ENCODE peak calls at places on chromosomes 16 and 17, in nine cellular contexts. G is transverse colon, I is fibroblast of mammary gland, T is HFF-Myc, V is kidney epithelial cell, W is lower leg skin, B is PC-9, M is choroid plexus epithelial cell, F is AG04450. N is an unnamed sample.

GRCh38 chr16:85517154-85517553 is 96.0 kb upstream of the GSE1 start:
- DNase-seq in F (no peak), I (no peak), G (no peak), W (no peak), B (no peak), V (no peak), T (no peak), M (no peak), N (no peak)

GRCh38 chr17:78993241-78993956 is 13.7 kb upstream of the LGALS3BP start:
- DNase-seq in V (no peak), W (no peak), T (no peak), F (no peak), M (peak), B (no peak), I (peak), G (peak), N (peak)

GRCh38 chr17:4136373-4136772 is 6.5 kb downstream of the ZZEF1 start:
- DNase-seq in G (peak), F (no peak), W (peak), V (no peak), T (no peak), M (peak), B (no peak), I (peak), N (peak)

GRCh38 chr16:18805257-18805773 is 4.0 kb upstream of the ARL6IP1 start:
- DNase-seq in W (no peak), T (no peak), V (no peak), F (no peak), B (no peak), I (no peak), G (no peak), M (no peak), N (no peak)

GRCh38 chr17:76153202-76153601 is 12.2 kb upstream of the FOXJ1 start:
- DNase-seq in M (no peak), T (no peak), V (no peak), W (no peak), G (no peak), I (no peak), F (no peak), B (no peak), N (no peak)

GRCh38 chr17:77462101-77462500 is 321.3 kb downstream of the SEC14L1 start:
- DNase-seq in V (no peak), W (no peak), F (no peak), B (no peak), I (no peak), G (peak), M (no peak), T (no peak), N (no peak)

GRCh38 chr17:55783684-55784245 is 32.9 kb downstream of the PCTP start:
- DNase-seq in T (peak), V (no peak), M (peak), W (peak), F (no peak), I (peak), B (no peak), G (peak), N (peak)

GRCh38 chr17:51999654-52000053 is 158.9 kb downstream of the CA10 start:
- DNase-seq in V (no peak), I (no peak), M (no peak), F (no peak), B (no peak), G (no peak), T (no peak), W (no peak), N (no peak)

GRCh38 chr16:23148513-23149266 is 562 bp downstream of the USP31 start:
- DNase-seq in B (no peak), T (no peak), V (no peak), F (no peak), W (peak), G (peak), I (peak), M (peak), N (peak)

GRCh38 chr17:74455025-74455585 is 11.3 kb upstream of the CD300A start:
- DNase-seq in M (no peak), I (no peak), W (no peak), V (no peak), F (no peak), T (no peak), B (no peak), G (peak), N (no peak)

DNA sequence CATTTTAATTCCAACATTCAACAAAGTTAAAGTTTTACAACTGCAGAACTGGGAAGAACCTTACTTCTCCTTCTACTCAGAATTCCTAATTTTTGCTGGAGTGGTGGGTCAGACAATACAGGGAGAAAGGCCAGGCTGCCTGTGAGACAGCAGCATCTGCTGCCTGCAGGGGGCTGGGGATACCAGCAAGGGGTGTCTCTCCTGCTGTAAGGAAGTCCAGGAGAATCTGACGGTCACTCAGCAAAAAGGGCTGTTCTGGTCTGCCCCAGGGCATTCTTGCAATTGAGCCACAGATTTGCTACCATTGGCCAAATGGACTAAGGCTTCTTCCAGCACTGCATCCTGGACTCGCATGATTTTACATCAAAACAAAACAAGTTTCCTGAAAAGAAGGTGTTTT is 426.6 kb upstream of the CDH11 start:
- DNase-seq in W (no peak), B (no peak), T (no peak), G (no peak), F (no peak), M (peak), V (no peak), I (no peak), N (no peak)
- TF ChIP-seq CTCF in W (no peak), B (no peak), T (peak), G (no peak), F (peak), M (peak), V (no peak), I (peak), N (peak)

GRCh38 chr17:12664252-12664651 is 1.4 kb upstream of the MYOCD start:
- DNase-seq in M (no peak), F (no peak), I (no peak), G (no peak), T (no peak), V (no peak), B (no peak), W (no peak), N (no peak)

GRCh38 chr17:12666718-12667117 is 1.0 kb downstream of the MYOCD start:
- DNase-seq in W (no peak), G (no peak), T (no peak), F (no peak), V (no peak), M (no peak), B (no peak), I (no peak), N (no peak)

GRCh38 chr17:12665263-12666210 is at the start of gene MYOCD:
- DNase-seq in F (peak), W (no peak), G (peak), T (no peak), B (no peak), I (no peak), M (peak), V (no peak), N (no peak)

GRCh38 chr17:12667299-12667958 is 1.7 kb downstream of the MYOCD start:
- DNase-seq in W (no peak), M (peak), G (peak), B (no peak), F (peak), T (no peak), V (no peak), I (peak), N (peak)

DNA sequence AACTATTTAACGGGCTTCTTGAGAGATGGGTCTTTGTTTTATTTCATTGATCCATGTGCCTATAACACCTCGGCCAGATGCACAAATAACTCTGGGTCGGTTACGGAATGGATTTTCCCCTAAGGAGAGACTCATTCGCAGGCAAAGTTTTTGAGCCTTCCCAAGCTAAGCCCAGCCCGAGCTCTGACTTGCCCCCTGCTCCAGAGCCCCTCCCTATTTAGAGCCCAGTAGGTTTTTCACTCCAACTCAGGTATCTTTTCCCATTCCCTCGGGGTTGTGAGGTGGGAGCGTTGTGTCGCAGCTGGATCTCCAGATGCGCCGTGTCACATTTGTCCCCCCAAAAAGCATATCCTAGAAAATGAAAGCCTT is 812 bp upstream of the MYOCD start:
- DNase-seq in F (no peak), V (no peak), M (no peak), B (no peak), W (no peak), T (no peak), I (no peak), G (no peak), N (no peak)
- H3K4me3 ChIP-seq in F (peak), V (peak), M (peak), B (no peak), W (peak), T (peak), I (peak), G (peak), N (peak)

DNA sequence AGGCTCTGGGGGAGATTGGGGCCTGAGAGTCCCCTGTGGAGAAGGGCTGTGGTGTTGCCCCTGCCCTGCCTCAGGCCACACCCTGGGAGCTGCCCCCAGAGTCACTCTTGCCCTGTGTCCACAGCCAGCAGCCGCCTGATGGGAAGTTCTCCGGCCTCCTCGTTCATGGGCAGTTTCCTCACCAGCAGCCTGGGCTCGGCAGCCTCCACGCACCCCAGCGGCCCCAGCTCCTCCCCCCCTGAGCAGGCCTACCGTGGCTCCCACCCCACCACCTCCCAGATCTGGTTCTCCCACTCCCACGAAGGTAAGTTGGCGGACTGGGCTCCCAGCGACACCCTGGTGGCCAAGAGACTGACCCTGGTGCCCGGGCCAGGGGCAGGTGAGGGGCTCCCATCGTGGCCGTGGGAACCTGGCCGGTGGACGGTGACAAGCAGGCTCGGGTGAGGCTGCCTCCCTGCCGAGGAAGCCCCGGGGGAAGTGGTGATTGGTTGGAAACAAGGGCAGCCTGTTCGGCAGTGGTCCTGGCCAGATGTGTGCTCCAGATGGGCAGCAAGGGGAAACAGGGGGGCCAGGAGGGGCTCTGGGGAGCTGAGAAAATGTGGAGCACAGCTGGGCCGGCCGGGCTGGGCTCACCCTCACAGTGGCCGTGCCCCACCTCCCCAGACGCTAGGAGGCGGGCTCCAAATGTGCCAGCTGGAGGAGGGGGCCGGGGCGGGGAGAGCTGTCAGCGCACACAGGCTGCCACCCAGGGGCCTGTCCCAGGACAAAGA is 31.6 kb downstream of the BAHCC1 start:
- DNase-seq in B (no peak), F (no peak), V (no peak), G (no peak), I (no peak), M (no peak), W (no peak), T (no peak), N (no peak)
- TF ChIP-seq CTCF in B (no peak), F (no peak), V (no peak), G (no peak), I (no peak), M (no peak), W (no peak), T (no peak), N (no peak)

GRCh38 chr17:70344356-70345060 is 175.2 kb downstream of the KCNJ2 start:
- DNase-seq in V (no peak), M (peak), W (no peak), G (no peak), T (no peak), I (peak), B (no peak), F (no peak), N (no peak)
- H3K4me3 ChIP-seq in V (no peak), M (peak), W (no peak), G (peak), T (no peak), I (peak), B (peak), F (peak), N (peak)

GRCh38 chr17:81254955-81255717 is 16.0 kb downstream of the NDUFAF8 start:
- DNase-seq in G (peak), W (peak), V (peak), B (no peak), T (peak), I (peak), M (peak), F (peak), N (peak)
- TF ChIP-seq CTCF in G (peak), W (no peak), V (peak), B (no peak), T (peak), I (peak), M (peak), F (peak), N (peak)

DNA sequence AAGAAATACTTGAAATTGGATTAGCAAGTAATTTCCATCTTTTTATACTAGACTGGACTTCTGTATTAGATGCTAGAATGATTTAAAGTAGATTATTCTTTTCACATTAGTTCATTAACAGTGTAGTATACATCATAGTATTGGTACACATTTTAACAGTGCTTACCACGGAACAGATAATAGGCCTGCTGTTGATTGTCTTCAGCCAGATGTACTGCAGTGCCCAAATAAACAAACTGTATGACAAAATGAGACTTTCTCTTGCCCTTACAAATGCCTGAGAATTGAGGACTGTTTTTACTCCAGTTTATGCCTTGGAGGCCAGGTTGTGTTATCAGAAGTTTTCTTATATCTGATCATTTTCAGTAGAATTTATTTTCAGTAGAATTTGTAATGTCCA is 631 bp downstream of the EVI2A start:
- DNase-seq in F (no peak), I (peak), V (no peak), W (no peak), T (peak), B (no peak), G (no peak), M (peak), N (peak)
- H3K4me3 ChIP-seq in F (no peak), I (peak), V (no peak), W (no peak), T (peak), B (no peak), G (peak), M (peak), N (no peak)

DNA sequence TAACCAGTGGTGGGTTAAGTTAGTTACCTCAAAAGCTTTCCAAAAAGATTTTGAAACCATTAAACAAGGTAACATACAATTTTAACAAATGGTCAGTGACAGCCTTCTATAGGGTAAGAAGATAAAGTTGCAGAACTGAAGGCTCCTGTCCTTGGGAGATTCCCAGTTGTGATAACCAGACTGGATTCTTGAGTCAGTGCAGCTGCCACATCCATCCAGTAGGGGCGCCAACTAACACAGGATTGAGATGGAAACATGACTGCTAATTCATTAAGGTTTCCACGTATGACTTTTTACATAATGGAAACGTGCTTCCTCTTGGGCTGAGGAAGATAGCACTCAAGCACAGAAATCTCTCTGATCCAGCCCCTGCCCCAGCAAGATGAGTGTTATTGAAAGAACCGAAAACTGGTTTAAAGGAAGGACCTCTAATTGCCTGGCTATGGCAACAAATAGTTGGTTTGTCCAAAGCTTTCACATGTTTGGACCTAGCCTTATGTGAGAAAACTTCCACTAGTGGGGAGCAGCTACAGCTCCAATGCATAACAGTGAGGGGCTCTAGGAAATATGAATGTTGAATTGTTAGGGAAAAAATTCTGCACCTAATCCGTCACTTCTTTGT is 269.8 kb upstream of the MYOCD start:
- DNase-seq in B (no peak), V (no peak), G (no peak), W (no peak), T (no peak), M (peak), F (no peak), I (peak), N (no peak)
- TF ChIP-seq CTCF in B (peak), V (peak), G (peak), W (no peak), T (peak), M (peak), F (peak), I (peak), N (peak)